ENCODE peak calls at places on chromosomes 7 and 10, in five cellular contexts. One of them, this sample, is unnamed.

GRCh38 chr7:111011500-111011899 is 79.4 kb upstream of the LRRN3 start:
- DNase-seq in endothelial cell: no peak
- DNase-seq in upper lobe of left lung: no peak
- DNase-seq in CD4-positive, alpha-beta T cell: no peak
- DNase-seq in fibroblast of mammary gland: no peak
- DNase-seq in this sample: no peak

GRCh38 chr7:110944448-110944847 is 146.5 kb upstream of the LRRN3 start:
- DNase-seq in fibroblast of mammary gland: no peak
- DNase-seq in CD4-positive, alpha-beta T cell: no peak
- DNase-seq in endothelial cell: no peak
- DNase-seq in upper lobe of left lung: no peak
- DNase-seq in this sample: no peak

GRCh38 chr7:50628469-50629084 is 63.4 kb upstream of the DDC start:
- DNase-seq in upper lobe of left lung: no peak
- DNase-seq in endothelial cell: no peak
- DNase-seq in fibroblast of mammary gland: no peak
- DNase-seq in CD4-positive, alpha-beta T cell: no peak
- DNase-seq in this sample: no peak

GRCh38 chr10:2611603-2612002 is 455.7 kb upstream of the PFKP start:
- DNase-seq in endothelial cell: no peak
- DNase-seq in upper lobe of left lung: no peak
- DNase-seq in CD4-positive, alpha-beta T cell: no peak
- DNase-seq in fibroblast of mammary gland: no peak
- DNase-seq in this sample: no peak

GRCh38 chr10:44167752-44168151 is 217.1 kb downstream of the CXCL12 start:
- DNase-seq in endothelial cell: no peak
- DNase-seq in fibroblast of mammary gland: no peak
- DNase-seq in CD4-positive, alpha-beta T cell: no peak
- DNase-seq in upper lobe of left lung: no peak
- DNase-seq in this sample: no peak

GRCh38 chr7:77415822-77416620 is at the start of gene GSAP:
- DNase-seq in endothelial cell: peak; percentile 41
- DNase-seq in CD4-positive, alpha-beta T cell: peak; percentile 36
- DNase-seq in upper lobe of left lung: peak; percentile 83
- DNase-seq in fibroblast of mammary gland: no peak
- DNase-seq in this sample: peak; percentile 57

GRCh38 chr7:118949031-118949430 is 724.5 kb downstream of the ANKRD7 start:
- DNase-seq in fibroblast of mammary gland: peak; percentile 1
- DNase-seq in CD4-positive, alpha-beta T cell: no peak
- DNase-seq in upper lobe of left lung: no peak
- DNase-seq in endothelial cell: no peak
- DNase-seq in this sample: no peak

GRCh38 chr7:152574892-152575511 is 100.9 kb downstream of the XRCC2 start:
- DNase-seq in upper lobe of left lung: no peak
- DNase-seq in CD4-positive, alpha-beta T cell: no peak
- DNase-seq in fibroblast of mammary gland: no peak
- DNase-seq in endothelial cell: no peak
- DNase-seq in this sample: no peak

GRCh38 chr7:85593355-85593754 is 406.5 kb upstream of the SEMA3D start:
- DNase-seq in endothelial cell: no peak
- DNase-seq in fibroblast of mammary gland: no peak
- DNase-seq in CD4-positive, alpha-beta T cell: no peak
- DNase-seq in upper lobe of left lung: peak; percentile 78
- DNase-seq in this sample: no peak

GRCh38 chr10:34780818-34781380 is 34.2 kb downstream of the PARD3 start:
- DNase-seq in endothelial cell: no peak
- DNase-seq in upper lobe of left lung: no peak
- DNase-seq in CD4-positive, alpha-beta T cell: no peak
- DNase-seq in fibroblast of mammary gland: peak; percentile 87
- DNase-seq in this sample: no peak

GRCh38 chr10:53528974-53529373 is 756.4 kb upstream of the MBL2 start:
- DNase-seq in CD4-positive, alpha-beta T cell: no peak
- DNase-seq in endothelial cell: no peak
- DNase-seq in fibroblast of mammary gland: no peak
- DNase-seq in upper lobe of left lung: no peak
- DNase-seq in this sample: no peak

GRCh38 chr7:24864214-24864817 is 107.1 kb upstream of the GSDME start:
- DNase-seq in upper lobe of left lung: no peak
- DNase-seq in endothelial cell: no peak
- DNase-seq in CD4-positive, alpha-beta T cell: no peak
- DNase-seq in fibroblast of mammary gland: no peak
- DNase-seq in this sample: no peak

GRCh38 chr7:123876557-123877256 is 31.7 kb downstream of the HYAL4 start:
- DNase-seq in CD4-positive, alpha-beta T cell: no peak
- DNase-seq in upper lobe of left lung: no peak
- DNase-seq in endothelial cell: no peak
- DNase-seq in fibroblast of mammary gland: no peak
- DNase-seq in this sample: no peak

GRCh38 chr10:112810651-112811215 is 139.3 kb upstream of the TCF7L2 start:
- DNase-seq in CD4-positive, alpha-beta T cell: no peak
- DNase-seq in fibroblast of mammary gland: no peak
- DNase-seq in upper lobe of left lung: no peak
- DNase-seq in endothelial cell: no peak
- DNase-seq in this sample: no peak

GRCh38 chr7:25025218-25025671 is 45.3 kb upstream of the OSBPL3 start:
- DNase-seq in CD4-positive, alpha-beta T cell: no peak
- DNase-seq in upper lobe of left lung: no peak
- DNase-seq in fibroblast of mammary gland: peak; percentile 79
- DNase-seq in endothelial cell: no peak
- DNase-seq in this sample: no peak

GRCh38 chr7:44307301-44307900 is 18.0 kb downstream of the CAMK2B start:
- DNase-seq in CD4-positive, alpha-beta T cell: no peak
- DNase-seq in endothelial cell: no peak
- DNase-seq in upper lobe of left lung: no peak
- DNase-seq in fibroblast of mammary gland: peak; percentile 38
- DNase-seq in this sample: no peak
- TF ChIP-seq CTCF in CD4-positive, alpha-beta T cell: no peak
- TF ChIP-seq CTCF in endothelial cell: no peak
- TF ChIP-seq CTCF in upper lobe of left lung: no peak
- TF ChIP-seq CTCF in fibroblast of mammary gland: peak; percentile 50
- TF ChIP-seq CTCF in this sample: no peak

GRCh38 chr7:4225352-4225751 is 456.7 kb upstream of the FOXK1 start:
- DNase-seq in CD4-positive, alpha-beta T cell: no peak
- DNase-seq in endothelial cell: no peak
- DNase-seq in upper lobe of left lung: peak; percentile 64
- DNase-seq in fibroblast of mammary gland: no peak
- DNase-seq in this sample: no peak

GRCh38 chr7:4227105-4228010 is 454.7 kb upstream of the FOXK1 start:
- DNase-seq in fibroblast of mammary gland: no peak
- DNase-seq in endothelial cell: no peak
- DNase-seq in CD4-positive, alpha-beta T cell: no peak
- DNase-seq in upper lobe of left lung: no peak
- DNase-seq in this sample: no peak

GRCh38 chr7:4221043-4221442 is 461.1 kb upstream of the FOXK1 start:
- DNase-seq in upper lobe of left lung: no peak
- DNase-seq in fibroblast of mammary gland: no peak
- DNase-seq in CD4-positive, alpha-beta T cell: no peak
- DNase-seq in endothelial cell: no peak
- DNase-seq in this sample: no peak

GRCh38 chr7:4230352-4230751 is 451.7 kb upstream of the FOXK1 start:
- DNase-seq in CD4-positive, alpha-beta T cell: no peak
- DNase-seq in endothelial cell: no peak
- DNase-seq in fibroblast of mammary gland: no peak
- DNase-seq in upper lobe of left lung: no peak
- DNase-seq in this sample: no peak

GRCh38 chr7:4226166-4226857 is 455.8 kb upstream of the FOXK1 start:
- DNase-seq in upper lobe of left lung: no peak
- DNase-seq in fibroblast of mammary gland: no peak
- DNase-seq in endothelial cell: no peak
- DNase-seq in CD4-positive, alpha-beta T cell: no peak
- DNase-seq in this sample: no peak
- TF ChIP-seq CTCF in upper lobe of left lung: no peak
- TF ChIP-seq CTCF in fibroblast of mammary gland: no peak
- TF ChIP-seq CTCF in endothelial cell: no peak
- TF ChIP-seq CTCF in CD4-positive, alpha-beta T cell: no peak
- TF ChIP-seq CTCF in this sample: no peak

DNA sequence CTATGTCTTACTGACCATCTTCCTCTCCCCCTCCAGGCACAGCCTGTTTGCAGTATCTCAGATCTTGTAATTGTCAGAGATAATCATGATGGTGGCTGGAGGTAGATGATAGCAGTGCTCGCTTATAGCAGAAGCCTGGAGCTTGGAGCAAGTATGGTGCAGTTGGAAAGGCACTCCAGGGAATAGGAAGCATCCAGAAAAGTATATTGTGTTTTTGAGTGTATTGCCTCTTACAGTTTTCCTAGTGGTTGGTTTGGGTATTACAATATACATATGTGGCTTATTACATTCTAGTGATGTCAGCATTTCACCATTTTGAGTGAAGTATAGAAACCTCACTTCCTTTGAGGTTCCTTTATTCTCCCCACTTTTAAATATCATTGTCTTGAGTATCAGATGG is 101.5 kb downstream of the STK31 start:
- DNase-seq in endothelial cell: no peak
- DNase-seq in CD4-positive, alpha-beta T cell: no peak
- DNase-seq in upper lobe of left lung: no peak
- DNase-seq in fibroblast of mammary gland: peak; percentile 8
- DNase-seq in this sample: no peak
- TF ChIP-seq CTCF in endothelial cell: peak; percentile 91
- TF ChIP-seq CTCF in CD4-positive, alpha-beta T cell: peak; percentile 24
- TF ChIP-seq CTCF in upper lobe of left lung: no peak
- TF ChIP-seq CTCF in fibroblast of mammary gland: peak; percentile 37
- TF ChIP-seq CTCF in this sample: no peak

DNA sequence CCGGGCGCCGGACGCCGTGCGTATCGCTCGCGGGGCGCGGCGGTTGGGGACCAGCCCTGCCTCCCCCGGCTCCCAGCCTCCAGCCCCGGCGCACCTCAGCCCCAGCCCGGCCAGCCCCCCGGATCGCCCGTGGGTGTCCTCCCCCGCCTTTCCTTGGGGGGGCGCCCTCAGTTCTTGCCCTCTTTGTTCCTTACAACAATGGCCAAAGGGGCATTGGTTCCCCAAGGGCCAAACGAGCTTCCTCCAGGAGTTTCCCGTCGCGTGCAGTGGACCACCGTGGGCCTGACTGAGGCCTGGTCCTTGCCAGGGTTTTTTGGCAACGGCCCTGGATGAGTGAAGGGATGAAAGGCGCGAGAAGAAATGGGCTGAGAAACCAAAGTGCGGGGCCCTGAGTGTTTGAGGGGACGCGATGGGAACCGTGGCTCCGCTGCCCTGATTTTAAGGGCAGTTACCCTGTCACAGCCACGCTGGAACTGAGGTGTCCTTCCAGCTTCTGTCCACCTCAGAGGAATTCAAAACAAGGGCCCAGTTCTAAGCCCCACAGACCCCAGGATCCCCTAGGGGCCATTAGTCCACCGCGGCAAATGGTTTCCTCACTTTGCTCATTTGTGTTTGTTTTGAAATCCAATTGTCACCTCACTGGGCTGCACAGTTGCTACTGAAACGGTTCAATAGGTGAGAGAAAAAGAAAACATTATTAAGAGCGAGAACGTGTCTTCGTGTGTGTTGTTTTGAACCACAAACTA is 1.4 kb downstream of the MACROH2A2 start:
- DNase-seq in upper lobe of left lung: no peak
- DNase-seq in fibroblast of mammary gland: peak; percentile 6
- DNase-seq in CD4-positive, alpha-beta T cell: no peak
- DNase-seq in endothelial cell: peak; percentile 51
- DNase-seq in this sample: no peak
- TF ChIP-seq CTCF in upper lobe of left lung: no peak
- TF ChIP-seq CTCF in fibroblast of mammary gland: peak; percentile 5
- TF ChIP-seq CTCF in CD4-positive, alpha-beta T cell: no peak
- TF ChIP-seq CTCF in endothelial cell: peak; percentile 71
- TF ChIP-seq CTCF in this sample: no peak